ENCODE peak calls at places on chromosomes 12 and 14, in four cellular contexts. F, I, V and Z are unnamed samples.

GRCh38 chr14:99395904-99396530 is 84.6 kb downstream of the SETD3 start:
- DNase-seq in I (no peak), F (peak), V (peak), Z (no peak)

GRCh38 chr12:57735952-57736742 is 2.4 kb downstream of the AGAP2 start:
- DNase-seq in V (no peak), F (no peak), I (no peak), Z (no peak)

GRCh38 chr14:105876158-105876557 is 349.8 kb downstream of the TMEM121 start:
- DNase-seq in F (no peak), I (no peak), V (no peak), Z (no peak)

GRCh38 chr14:95137804-95138167 is 19.5 kb downstream of the DICER1 start:
- DNase-seq in F (no peak), V (no peak), I (no peak), Z (no peak)

GRCh38 chr14:52514046-52514811 is 38.1 kb downstream of the TXNDC16 start:
- DNase-seq in I (no peak), V (no peak), F (no peak), Z (no peak)

GRCh38 chr14:51735851-51736250 is 84.1 kb downstream of the FRMD6 start:
- DNase-seq in V (no peak), I (no peak), F (peak), Z (no peak)

GRCh38 chr14:36442824-36443241 is 77.2 kb downstream of the NKX2-1 start:
- DNase-seq in I (no peak), V (no peak), F (no peak), Z (no peak)

GRCh38 chr12:69392146-69392928 is 32.8 kb downstream of the YEATS4 start:
- DNase-seq in V (peak), I (no peak), F (no peak), Z (no peak)

GRCh38 chr12:17381211-17381610 is 708.8 kb downstream of the RERGL start:
- DNase-seq in I (no peak), V (peak), F (no peak), Z (no peak)

GRCh38 chr14:22479781-22480464 is 109.1 kb downstream of the DAD1 start:
- DNase-seq in F (no peak), V (no peak), I (no peak), Z (no peak)

GRCh38 chr14:58540693-58541092 is 97.1 kb upstream of the DACT1 start:
- DNase-seq in F (no peak), V (no peak), I (no peak), Z (no peak)

GRCh38 chr12:120249266-120249874 is 16.2 kb downstream of the PXN start:
- DNase-seq in F (no peak), I (no peak), V (no peak), Z (no peak)

GRCh38 chr14:89058707-89059106 is 234.3 kb downstream of the TTC8 start:
- DNase-seq in V (no peak), F (peak), I (no peak), Z (no peak)

GRCh38 chr14:92846162-92846897 is 52.2 kb downstream of the GOLGA5 start:
- DNase-seq in F (peak), V (peak), I (no peak), Z (no peak)

GRCh38 chr12:67667276-67668073 is 18.9 kb downstream of the DYRK2 start:
- DNase-seq in I (no peak), V (no peak), F (no peak), Z (no peak)

GRCh38 chr12:108542320-108542719 is 18.7 kb downstream of the SART3 start:
- DNase-seq in F (peak), I (no peak), V (no peak), Z (no peak)

GRCh38 chr14:71521736-71522135 is 410.5 kb upstream of the RGS6 start:
- DNase-seq in I (no peak), F (no peak), V (no peak), Z (no peak)

GRCh38 chr14:23639891-23640523 is 3.8 kb downstream of the DHRS2 start:
- DNase-seq in I (no peak), V (no peak), F (no peak), Z (no peak)

GRCh38 chr14:56821177-56821576 is 10.9 kb upstream of the OTX2 start:
- DNase-seq in I (no peak), V (no peak), F (no peak), Z (no peak)

GRCh38 chr14:73253721-73254120 is 16.4 kb downstream of the PAPLN start:
- DNase-seq in V (no peak), F (no peak), I (no peak), Z (no peak)

GRCh38 chr12:132428872-132429121 is 61.2 kb upstream of the FBRSL1 start:
- DNase-seq in F (no peak), I (no peak), V (peak), Z (no peak)

GRCh38 chr14:100147181-100147631 is 12.2 kb downstream of the DEGS2 start:
- DNase-seq in F (no peak), V (no peak), I (no peak), Z (peak)

GRCh38 chr12:131264625-131265024 is 310.9 kb downstream of the ADGRD1 start:
- DNase-seq in F (no peak), I (no peak), V (no peak), Z (no peak)

GRCh38 chr14:55354500-55354899 is 57.1 kb downstream of the ATG14 start:
- DNase-seq in F (peak), I (peak), V (peak), Z (peak)

GRCh38 chr14:103534576-103535061 is 5.6 kb downstream of the TRMT61A start:
- DNase-seq in V (no peak), F (no peak), I (no peak), Z (no peak)

GRCh38 chr12:15978431-15978950 is 67.4 kb downstream of the DERA start:
- DNase-seq in V (peak), F (peak), I (no peak), Z (no peak)

GRCh38 chr12:114123108-114123507 is 157.0 kb upstream of the RBM19 start:
- DNase-seq in I (no peak), V (no peak), F (no peak), Z (no peak)

GRCh38 chr14:22545842-22546721 is 42.9 kb downstream of the DAD1 start:
- DNase-seq in I (no peak), V (no peak), F (peak), Z (no peak)

GRCh38 chr14:47194051-47194450 is 481.4 kb downstream of the MDGA2 start:
- DNase-seq in I (no peak), F (no peak), V (peak), Z (no peak)

GRCh38 chr12:12717586-12718381 is 616 bp downstream of the CDKN1B start:
- DNase-seq in F (no peak), V (peak), I (peak), Z (peak)

GRCh38 chr12:52428121-52428520 is 6.0 kb downstream of the KRT75 start:
- DNase-seq in I (no peak), V (no peak), F (no peak), Z (peak)

GRCh38 chr12:69545081-69545480 is 40.2 kb upstream of the CCT2 start:
- DNase-seq in V (no peak), I (no peak), F (no peak), Z (no peak)

GRCh38 chr14:68392393-68393085 is 400.3 kb downstream of the ZFP36L1 start:
- DNase-seq in I (no peak), F (peak), V (no peak), Z (no peak)
- H3K27ac ChIP-seq in I (no peak), F (no peak), V (no peak), Z (no peak)

GRCh38 chr12:115670869-115671268 is 606.6 kb downstream of the MED13L start:
- DNase-seq in I (no peak), V (no peak), F (no peak), Z (no peak)

GRCh38 chr12:115666168-115666567 is 611.3 kb downstream of the MED13L start:
- DNase-seq in F (no peak), I (no peak), V (no peak), Z (no peak)

GRCh38 chr12:115672506-115673080 is 604.9 kb downstream of the MED13L start:
- DNase-seq in I (no peak), F (no peak), V (no peak), Z (no peak)

GRCh38 chr12:115667116-115667515 is 610.4 kb downstream of the MED13L start:
- DNase-seq in I (no peak), V (no peak), F (no peak), Z (no peak)
- TF ChIP-seq CTCF in I (no peak), V (no peak), F (no peak), Z (no peak)

GRCh38 chr12:96250119-96250685 is 56.0 kb downstream of the ELK3 start:
- DNase-seq in F (no peak), V (no peak), I (no peak), Z (no peak)

GRCh38 chr12:96246926-96247566 is 52.9 kb downstream of the ELK3 start:
- DNase-seq in F (no peak), I (no peak), V (no peak), Z (no peak)

GRCh38 chr12:96249196-96250118 is 55.3 kb downstream of the ELK3 start:
- DNase-seq in V (no peak), F (peak), I (no peak), Z (no peak)

GRCh38 chr12:96247567-96247962 is 53.4 kb downstream of the ELK3 start:
- DNase-seq in I (no peak), F (peak), V (no peak), Z (no peak)

DNA sequence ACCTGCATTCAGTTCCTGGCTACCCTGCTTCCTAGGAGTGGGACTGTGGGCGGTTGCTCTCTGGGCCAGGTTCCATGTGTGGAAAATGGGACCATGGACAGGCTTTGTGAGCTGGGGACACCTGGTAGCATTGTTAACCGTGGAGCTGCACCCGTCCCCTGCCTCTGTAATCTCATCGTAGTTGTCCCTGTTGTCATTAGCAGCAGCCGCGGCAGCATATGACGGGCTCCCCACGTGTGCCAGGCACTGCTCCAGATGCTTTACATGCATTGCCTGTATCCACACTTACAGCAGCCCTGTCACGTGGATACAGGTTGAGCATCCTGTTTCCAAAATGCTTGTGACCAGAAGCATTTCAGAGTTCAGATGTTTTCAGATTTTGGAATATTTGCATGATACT is 54.4 kb downstream of the ELK3 start:
- DNase-seq in F (no peak), V (no peak), I (no peak), Z (no peak)
- H3K27ac ChIP-seq in F (peak), V (no peak), I (no peak), Z (no peak)

GRCh38 chr12:76119887-76120286 is 35.4 kb upstream of the NAP1L1 start:
- DNase-seq in V (no peak), I (no peak), F (no peak), Z (no peak)
- TF ChIP-seq CTCF in V (no peak), I (no peak), F (no peak), Z (no peak)

GRCh38 chr12:70744133-70744532 is 106.9 kb upstream of the PTPRB start:
- DNase-seq in F (no peak), V (peak), I (no peak), Z (no peak)
- H3K27ac ChIP-seq in F (no peak), V (peak), I (no peak), Z (no peak)

DNA sequence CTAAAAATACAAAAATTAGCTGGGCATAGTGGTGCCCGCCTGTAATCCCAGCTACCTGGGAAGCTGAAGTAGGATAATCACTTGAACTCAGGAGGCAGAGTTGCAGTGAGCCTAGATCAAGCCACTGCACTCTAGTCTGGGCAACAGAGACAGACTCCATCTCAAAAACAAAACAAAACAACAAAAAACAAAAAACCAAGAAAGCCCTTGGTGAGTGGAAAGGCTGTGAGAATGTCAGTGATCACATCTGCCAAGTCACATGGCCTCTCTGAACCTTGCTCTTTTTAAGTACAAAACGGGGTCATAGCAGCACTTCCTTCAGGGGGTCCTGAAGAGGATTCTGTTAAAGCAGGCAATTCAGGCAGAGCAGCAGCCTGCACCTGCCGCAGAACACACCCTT is 9.7 kb downstream of the RPS6KL1 start:
- DNase-seq in F (no peak), V (no peak), I (no peak), Z (no peak)
- TF ChIP-seq CTCF in F (no peak), V (no peak), I (no peak), Z (no peak)

GRCh38 chr14:91366749-91367148 is 50.9 kb downstream of the CCDC88C start:
- DNase-seq in F (no peak), I (no peak), V (no peak), Z (no peak)

GRCh38 chr14:91367173-91368171 is 50.1 kb downstream of the CCDC88C start:
- DNase-seq in V (peak), I (peak), F (peak), Z (peak)

GRCh38 chr14:91363776-91364523 is 53.7 kb downstream of the CCDC88C start:
- DNase-seq in I (peak), F (no peak), V (no peak), Z (peak)

GRCh38 chr14:91364524-91365270 is 52.9 kb downstream of the CCDC88C start:
- DNase-seq in V (no peak), F (no peak), I (peak), Z (no peak)

GRCh38 chr14:91365552-91365951 is 52.1 kb downstream of the CCDC88C start:
- DNase-seq in I (peak), V (no peak), F (no peak), Z (no peak)
- H3K27ac ChIP-seq in I (peak), V (no peak), F (no peak), Z (peak)